ENCODE peak calls at places on chromosome 13, in seven cellular contexts. L is caudate nucleus, C is HTR-8/SVneo, Z is thoracic aorta, Q is NCI-H2081 treated with DMSO at 0.1 percent for 48 hours, R is KG1, D is upper lobe of right lung. U is an unnamed sample.

GRCh38 chr13:48783181-48783630 is 129.5 kb downstream of the CYSLTR2 start:
- DNase-seq in L (no peak), R (peak; percentile 6), D (peak; percentile 77), Z (peak; percentile 21), Q (no peak), C (peak; percentile 19), U (no peak)

GRCh38 chr13:93862259-93862658 is 617.2 kb downstream of the DCT start:
- DNase-seq in L (no peak), D (no peak), Z (no peak), Q (no peak), C (no peak), R (no peak), U (no peak)

GRCh38 chr13:97630725-97631124 is 196.8 kb downstream of the RAP2A start:
- DNase-seq in R (no peak), C (no peak), D (no peak), Z (no peak), L (no peak), Q (no peak), U (no peak)

GRCh38 chr13:75170321-75170720 is 311.6 kb downstream of the TBC1D4 start:
- DNase-seq in Z (no peak), L (no peak), R (no peak), Q (no peak), C (no peak), D (no peak), U (no peak)

GRCh38 chr13:75785130-75785529 is 149.0 kb downstream of the LMO7 start:
- DNase-seq in C (no peak), R (no peak), L (no peak), Q (no peak), D (no peak), Z (no peak), U (no peak)

GRCh38 chr13:83211301-83211700 is 671.0 kb downstream of the SLITRK1 start:
- DNase-seq in C (no peak), L (no peak), Z (no peak), R (no peak), D (no peak), Q (no peak), U (no peak)

GRCh38 chr13:113897161-113897560 is 33.3 kb upstream of the GAS6 start:
- DNase-seq in R (no peak), D (no peak), C (peak; percentile 75), L (no peak), Q (no peak), Z (no peak), U (no peak)

GRCh38 chr13:76271728-76272232 is 614.4 kb downstream of the KCTD12 start:
- DNase-seq in R (no peak), C (no peak), Q (no peak), L (no peak), D (no peak), Z (no peak), U (no peak)

GRCh38 chr13:59665736-59666135 is 498.0 kb downstream of the DIAPH3 start:
- DNase-seq in D (no peak), Z (no peak), L (no peak), R (no peak), Q (no peak), C (no peak), U (no peak)

GRCh38 chr13:72109863-72110262 is 242.9 kb upstream of the DACH1 start:
- DNase-seq in Q (no peak), C (peak; percentile 0), D (no peak), L (no peak), R (no peak), Z (no peak), U (no peak)

GRCh38 chr13:99393791-99394735 is 86.9 kb upstream of the GPR183 start:
- DNase-seq in Z (no peak), D (no peak), L (no peak), Q (no peak), R (no peak), C (no peak), U (no peak)

GRCh38 chr13:113647351-113648217 is 10.4 kb downstream of the ATP4B start:
- DNase-seq in Z (peak; percentile 60), Q (peak; percentile 69), R (no peak), C (no peak), D (peak; percentile 96), L (peak; percentile 72), U (peak; percentile 86)

GRCh38 chr13:63625869-63626268 is 2210.2 kb upstream of the PCDH20 start:
- DNase-seq in Z (no peak), Q (no peak), D (no peak), L (no peak), R (no peak), C (no peak), U (no peak)

U was measured in cerebellum.